ENCODE peak calls at places on chromosomes 13 and 19, in eight cellular contexts. J is stomach, M is transverse colon, K is esophagus muscularis mucosa, P is ovary, W is sigmoid colon, O is GM12878, Y is K562. E is an unnamed sample.

GRCh38 chr13:106630162-106630561 is 62.2 kb upstream of the ARGLU1 start:
- DNase-seq in J (no peak), P (no peak), Y (no peak), M (no peak), O (no peak), K (no peak), W (no peak), E (no peak)

GRCh38 chr13:40292108-40292507 is 374.3 kb downstream of the FOXO1 start:
- DNase-seq in P (no peak), Y (no peak), M (no peak), K (peak; percentile 14), J (no peak), W (no peak), O (no peak), E (no peak)

GRCh38 chr13:44092053-44092452 is 212.3 kb downstream of the LACC1 start:
- DNase-seq in M (no peak), O (no peak), P (no peak), W (no peak), J (no peak), K (no peak), Y (no peak), E (no peak)

GRCh38 chr13:41416276-41416675 is 41.1 kb upstream of the RGCC start:
- DNase-seq in K (no peak), O (no peak), P (no peak), W (no peak), J (no peak), M (no peak), Y (no peak), E (no peak)

GRCh38 chr19:53158119-53158656 is 665 bp downstream of the ZNF347 start:
- DNase-seq in W (peak; percentile 66), P (peak; percentile 40), Y (peak; percentile 37), K (no peak), M (peak; percentile 39), O (no peak), J (peak; percentile 29), E (no peak)

GRCh38 chr19:14517446-14517839 is 754 bp downstream of the DNAJB1 start:
- DNase-seq in W (no peak), Y (no peak), O (no peak), K (no peak), M (peak; percentile 26), P (no peak), J (no peak), E (no peak)

GRCh38 chr13:33169273-33169980 is 116.1 kb downstream of the STARD13 start:
- DNase-seq in J (no peak), M (no peak), K (no peak), Y (no peak), O (no peak), W (no peak), P (no peak), E (no peak)

GRCh38 chr19:23823952-23824389 is 65.3 kb upstream of the ZNF681 start:
- DNase-seq in O (peak; percentile 12), J (no peak), Y (no peak), W (no peak), K (no peak), P (no peak), M (peak; percentile 16), E (no peak)

GRCh38 chr13:40302351-40302750 is 364.1 kb downstream of the FOXO1 start:
- DNase-seq in P (no peak), W (no peak), J (no peak), O (no peak), Y (no peak), M (no peak), K (no peak), E (no peak)

GRCh38 chr13:34070006-34070405 is 252.1 kb downstream of the RFC3 start:
- DNase-seq in O (no peak), W (no peak), Y (no peak), M (no peak), P (no peak), J (no peak), K (no peak), E (no peak)

GRCh38 chr13:78649997-78650724 is 8.8 kb downstream of the OBI1 start:
- DNase-seq in J (no peak), P (no peak), Y (no peak), M (no peak), W (no peak), K (no peak), O (no peak), E (no peak)

GRCh38 chr19:45098521-45099464 is 5.8 kb downstream of the PPP1R37 start:
- DNase-seq in O (no peak), Y (no peak), M (no peak), W (no peak), J (peak; percentile 79), P (no peak), K (no peak), E (no peak)

GRCh38 chr13:113192902-113193301 is 15.6 kb downstream of the PCID2 start:
- DNase-seq in M (no peak), W (no peak), K (no peak), J (no peak), Y (no peak), O (no peak), P (no peak), E (no peak)

GRCh38 chr19:17406039-17406886 is 833 bp upstream of the BST2 start:
- DNase-seq in O (no peak), J (no peak), W (no peak), M (peak; percentile 48), K (no peak), P (no peak), Y (peak; percentile 48), E (no peak)

GRCh38 chr13:110664074-110664473 is 41.8 kb downstream of the CARS2 start:
- DNase-seq in Y (no peak), O (no peak), M (no peak), K (no peak), P (no peak), W (no peak), J (no peak), E (no peak)

GRCh38 chr13:110663044-110663443 is 42.9 kb downstream of the CARS2 start:
- DNase-seq in M (no peak), P (no peak), Y (no peak), O (no peak), W (no peak), J (no peak), K (no peak), E (no peak)

GRCh38 chr13:110662105-110662504 is 43.8 kb downstream of the CARS2 start:
- DNase-seq in P (no peak), O (no peak), M (no peak), K (no peak), J (no peak), W (no peak), Y (no peak), E (no peak)

GRCh38 chr13:110663491-110663890 is 42.4 kb downstream of the CARS2 start:
- DNase-seq in K (no peak), J (no peak), Y (no peak), O (no peak), P (no peak), W (no peak), M (no peak), E (no peak)

DNA sequence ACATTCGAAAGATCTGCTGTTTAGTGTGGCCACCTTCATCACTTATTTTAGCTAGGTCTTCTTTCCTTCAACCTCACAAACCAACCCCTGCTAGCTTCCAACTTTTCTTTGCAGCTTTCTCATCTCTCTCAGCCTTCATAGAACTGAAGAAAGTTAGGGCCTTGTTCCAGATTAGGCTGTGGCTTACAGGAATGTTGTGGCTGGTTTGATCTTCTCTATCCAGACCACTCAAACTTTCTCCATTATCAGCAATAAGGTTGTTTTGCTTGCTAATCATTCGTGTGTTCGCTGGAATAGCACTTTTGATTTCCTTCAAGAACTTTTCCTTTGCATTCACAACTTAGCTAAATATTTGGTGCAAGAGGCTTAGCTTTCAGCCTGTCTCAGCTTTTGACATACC is 44.7 kb downstream of the CARS2 start:
- DNase-seq in P (no peak), W (no peak), M (no peak), J (no peak), Y (no peak), O (no peak), K (no peak), E (no peak)
- H3K36me3 ChIP-seq in P (no peaks in the 10 kb centered on the region), W (peaks cover 63% of the 10 kb centered on the region), M (no peaks in the 10 kb centered on the region), J (peaks cover 85% of the 10 kb centered on the region), Y (peaks cover 47% of the 10 kb centered on the region), O (peaks cover 16% of the 10 kb centered on the region), K (peaks cover 63% of the 10 kb centered on the region), E (no peaks in the 10 kb centered on the region)

GRCh38 chr19:18440421-18440877 is 2.5 kb upstream of the ISYNA1 start:
- DNase-seq in O (no peak), J (no peak), M (no peak), W (no peak), P (peak; percentile 60), Y (no peak), K (no peak), E (no peak)

GRCh38 chr19:18439025-18439909 is 1.3 kb upstream of the ISYNA1 start:
- DNase-seq in Y (no peak), O (no peak), W (no peak), J (peak; percentile 58), P (peak; percentile 64), K (no peak), M (no peak), E (no peak)

GRCh38 chr19:18438331-18439024 is 545 bp upstream of the ISYNA1 start:
- DNase-seq in Y (peak; percentile 74), K (no peak), W (no peak), P (peak; percentile 88), J (no peak), O (no peak), M (no peak), E (no peak)

GRCh38 chr19:18440936-18441803 is 3.2 kb upstream of the ISYNA1 start:
- DNase-seq in J (no peak), M (no peak), K (no peak), W (no peak), P (no peak), Y (no peak), O (no peak), E (no peak)

GRCh38 chr19:18439910-18440237 is 1.9 kb upstream of the ISYNA1 start:
- DNase-seq in O (no peak), W (no peak), P (no peak), M (no peak), J (no peak), Y (no peak), K (no peak), E (no peak)
- H3K27ac ChIP-seq in O (no peak overlapping the region), W (no peak overlapping the region), P (no peak overlapping the region), M (no peak overlapping the region), J (no peak overlapping the region), Y (peak overlapping the region; percentile 94), K (peak overlapping the region; percentile 79), E (no peak overlapping the region)

GRCh38 chr13:77616027-77616426 is 80.5 kb downstream of the SCEL start:
- DNase-seq in O (no peak), Y (no peak), P (no peak), J (no peak), M (no peak), W (no peak), K (no peak), E (no peak)

DNA sequence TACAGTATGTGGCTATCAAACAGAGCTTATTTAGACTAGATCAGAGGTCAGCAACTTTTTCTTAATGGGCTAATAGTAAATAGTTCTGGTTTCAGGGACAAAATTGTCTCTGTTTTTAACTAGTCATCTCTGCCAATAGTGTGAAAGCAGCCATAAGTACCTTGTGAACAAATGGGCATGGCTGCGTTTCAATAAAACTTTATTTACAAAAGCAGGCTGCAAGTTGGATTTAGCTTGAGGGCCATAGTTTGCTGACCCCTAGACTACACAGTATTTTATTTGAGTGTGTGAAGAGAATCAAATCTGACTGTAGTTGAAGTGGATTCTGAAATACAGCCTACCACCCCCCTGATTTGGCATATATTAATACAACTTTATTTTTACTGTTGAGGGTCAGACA is 75.6 kb downstream of the SCEL start:
- DNase-seq in J (no peak), M (no peak), Y (no peak), P (no peak), O (no peak), K (no peak), W (no peak), E (no peak)
- TF ChIP-seq EP300 in J (no peak), M (no peak), Y (no peak), P (no peak), O (no peak), K (no peak), W (no peak), E (no peak)

GRCh38 chr19:39828015-39828633 is 5.8 kb downstream of the DYRK1B start:
- DNase-seq in W (no peak), K (no peak), P (no peak), Y (no peak), O (no peak), M (peak; percentile 38), J (no peak), E (no peak)
- H3K36me3 ChIP-seq in W (peaks cover 64% of the 10 kb centered on the region), K (peaks cover 68% of the 10 kb centered on the region), P (no peaks in the 10 kb centered on the region), Y (peaks cover 76% of the 10 kb centered on the region), O (peaks cover 19% of the 10 kb centered on the region), M (no peaks in the 10 kb centered on the region), J (peaks cover 65% of the 10 kb centered on the region), E (peaks cover 68% of the 10 kb centered on the region)